ENCODE peak calls at places on chromosomes 13 and 19, in seven cellular contexts. N is AG10803, E is astrocyte of the spinal cord, Y is tibial nerve, F is glutamatergic neuron, D is stomach, O is endothelial cell. M is an unnamed sample.

GRCh38 chr19:42276284-42276683 is 7.2 kb downstream of the CIC start:
- DNase-seq in F (no peak), E (no peak), Y (no peak), N (no peak), D (no peak), O (no peak), M (no peak)

GRCh38 chr13:110419391-110419791 is 112.3 kb downstream of the COL4A2 start:
- DNase-seq in N (no peak), F (no peak), E (peak; percentile 87), O (no peak), D (no peak), Y (no peak), M (no peak)

GRCh38 chr19:53947624-53948023 is 15.1 kb upstream of the CACNG8 start:
- DNase-seq in F (no peak), Y (no peak), E (no peak), D (no peak), N (no peak), O (peak; percentile 30), M (no peak)

GRCh38 chr13:18965347-18965855 is 216.2 kb downstream of the TUBA3C start:
- DNase-seq in F (no peak), E (no peak), N (no peak), Y (no peak), D (no peak), O (no peak), M (no peak)

GRCh38 chr13:25353344-25353743 is 18.4 kb upstream of the ATP8A2 start:
- DNase-seq in N (no peak), O (no peak), E (no peak), F (no peak), D (no peak), Y (no peak), M (no peak)

GRCh38 chr13:112355274-112355843 is 20.8 kb upstream of the SPACA7 start:
- DNase-seq in D (no peak), N (no peak), F (no peak), O (no peak), Y (no peak), E (no peak), M (no peak)

GRCh38 chr19:3055741-3056453 is 6.4 kb downstream of the TLE5 start:
- DNase-seq in Y (no peak), D (peak; percentile 87), E (no peak), F (no peak), O (no peak), N (no peak), M (no peak)

GRCh38 chr13:75368167-75368566 is 113.8 kb downstream of the TBC1D4 start:
- DNase-seq in D (no peak), O (no peak), N (peak; percentile 80), Y (peak; percentile 70), E (peak; percentile 96), F (no peak), M (peak; percentile 91)

GRCh38 chr13:96492758-96493157 is 402.9 kb downstream of the HS6ST3 start:
- DNase-seq in F (no peak), E (no peak), D (no peak), N (no peak), Y (no peak), O (no peak), M (no peak)

GRCh38 chr13:27962128-27962841 is 6.8 kb downstream of the CDX2 start:
- DNase-seq in O (peak; percentile 21), E (no peak), Y (no peak), D (no peak), N (no peak), F (peak; percentile 28), M (no peak)

GRCh38 chr13:106036870-106037269 is 498.6 kb downstream of the EFNB2 start:
- DNase-seq in E (no peak), Y (no peak), D (no peak), N (no peak), O (no peak), F (no peak), M (no peak)
- TF ChIP-seq CTCF in E (no peak), Y (no peak), D (no peak), N (no peak), O (no peak), F (no peak), M (no peak)

DNA sequence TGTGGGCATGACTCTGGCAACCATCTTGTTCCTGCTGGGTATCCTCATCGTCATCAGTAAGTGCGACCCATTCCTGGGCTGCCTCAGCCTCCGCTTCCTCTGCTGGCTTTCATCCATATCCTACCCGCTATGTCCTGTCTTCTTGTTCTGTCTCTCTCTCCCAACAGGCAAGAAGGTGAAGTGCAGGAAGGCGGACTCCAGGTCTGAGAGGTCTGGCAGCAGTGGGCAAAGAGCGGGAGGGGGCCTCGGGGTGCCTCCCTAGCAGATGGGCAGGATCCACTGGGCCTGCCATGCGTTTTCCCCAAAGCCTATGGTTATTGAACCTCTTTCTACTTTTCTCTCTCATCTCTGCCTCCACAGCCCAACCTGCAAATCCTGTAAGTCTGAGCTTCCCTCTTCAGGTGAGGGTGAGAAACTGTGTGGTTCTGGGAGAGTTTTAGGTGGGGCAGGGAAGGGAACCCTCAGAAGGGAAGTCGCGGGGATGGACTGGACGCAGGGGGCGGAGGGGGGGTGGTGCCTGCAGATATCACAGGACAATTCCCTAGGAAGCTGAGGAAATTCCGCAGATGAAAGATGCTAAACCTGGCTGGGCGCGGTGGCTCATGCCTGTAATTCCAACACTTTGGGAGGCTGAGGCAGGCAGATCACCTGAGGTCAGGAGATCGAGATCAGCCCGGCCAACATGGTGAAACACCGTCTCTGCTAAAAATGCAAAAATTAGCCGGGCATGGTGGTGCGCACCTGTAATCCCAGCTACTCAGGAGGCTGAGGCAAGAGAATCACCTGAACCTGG is 3.1 kb upstream of the FXYD5 start:
- DNase-seq in E (no peak), O (no peak), F (no peak), D (no peak), Y (no peak), N (no peak), M (no peak)
- TF ChIP-seq CTCF in E (no peak), O (no peak), F (no peak), D (no peak), Y (no peak), N (no peak), M (no peak)

GRCh38 chr19:28008695-28009094 is 1204.3 kb downstream of the UQCRFS1 start:
- DNase-seq in E (no peak), D (no peak), O (no peak), F (no peak), Y (no peak), N (no peak), M (no peak)

GRCh38 chr19:28014821-28015405 is 1198.0 kb downstream of the UQCRFS1 start:
- DNase-seq in N (no peak), D (no peak), O (no peak), F (no peak), E (no peak), Y (no peak), M (no peak)

GRCh38 chr19:28009696-28010095 is 1203.3 kb downstream of the UQCRFS1 start:
- DNase-seq in O (no peak), D (no peak), N (peak; percentile 37), Y (no peak), E (peak; percentile 28), F (no peak), M (no peak)

GRCh38 chr19:28010656-28011055 is 1202.3 kb downstream of the UQCRFS1 start:
- DNase-seq in Y (no peak), F (no peak), E (no peak), N (no peak), D (peak; percentile 67), O (no peak), M (no peak)

GRCh38 chr19:28012361-28012760 is 1200.6 kb downstream of the UQCRFS1 start:
- DNase-seq in F (no peak), E (no peak), N (no peak), D (no peak), Y (no peak), O (peak; percentile 50), M (no peak)
- TF ChIP-seq CTCF in F (no peak), E (no peak), N (no peak), D (no peak), Y (no peak), O (no peak), M (no peak)

GRCh38 chr19:29278716-29279115 is 65.8 kb upstream of the UQCRFS1 start:
- DNase-seq in Y (no peak), N (no peak), F (no peak), D (no peak), E (no peak), O (no peak), M (no peak)
- TF ChIP-seq CTCF in Y (no peak), N (no peak), F (no peak), D (no peak), E (no peak), O (no peak), M (no peak)

GRCh38 chr13:48873598-48873997 is 102.1 kb upstream of the FNDC3A start:
- DNase-seq in O (no peak), Y (no peak), D (no peak), F (no peak), E (peak; percentile 28), N (no peak), M (peak; percentile 31)
- TF ChIP-seq CTCF in O (no peak), Y (no peak), D (no peak), F (no peak), E (no peak), N (peak; percentile 28), M (peak; percentile 22)